ENCODE peak calls at places on chromosomes 5 and 9, in seven cellular contexts. R, X, E, N, T, P and O are unnamed samples.

GRCh38 chr9:136316896-136317676 is 10.3 kb upstream of the GPSM1 start:
- DNase-seq in R (no peak), X (no peak), E (no peak), N (no peak), T (no peak), P (no peak), O (no peak)

GRCh38 chr5:63245271-63245670 is 666.7 kb downstream of the LRRC70 start:
- DNase-seq in R (no peak), X (peak), E (no peak), N (no peak), T (no peak), P (no peak), O (peak)

GRCh38 chr5:96714951-96715451 is 52.8 kb downstream of the CAST start:
- DNase-seq in R (peak), X (peak), E (peak), N (peak), T (peak), P (peak), O (peak)

GRCh38 chr9:80004687-80005086 is 432.9 kb downstream of the TLE4 start:
- DNase-seq in R (no peak), X (peak), E (no peak), N (no peak), T (no peak), P (no peak), O (no peak)

GRCh38 chr5:141757402-141757801 is 75.4 kb upstream of the ARAP3 start:
- DNase-seq in R (no peak), X (peak), E (no peak), N (no peak), T (no peak), P (peak), O (peak)

GRCh38 chr5:172090976-172091547 is 84.6 kb upstream of the FBXW11 start:
- DNase-seq in R (no peak), X (no peak), E (no peak), N (no peak), T (no peak), P (no peak), O (no peak)

GRCh38 chr9:112203536-112203935 is 28.4 kb upstream of the SUSD1 start:
- DNase-seq in R (no peak), X (peak), E (no peak), N (no peak), T (no peak), P (peak), O (peak)

GRCh38 chr9:88697764-88698436 is 162.9 kb downstream of the NXNL2 start:
- DNase-seq in R (no peak), X (no peak), E (no peak), N (no peak), T (peak), P (peak), O (no peak)

GRCh38 chr9:76891279-76891678 is 14.6 kb downstream of the PRUNE2 start:
- DNase-seq in R (no peak), X (no peak), E (no peak), N (no peak), T (no peak), P (no peak), O (no peak)

GRCh38 chr9:128556915-128557634 is 4.7 kb downstream of the SPTAN1 start:
- DNase-seq in R (no peak), X (no peak), E (no peak), N (no peak), T (no peak), P (no peak), O (no peak)

GRCh38 chr5:17187401-17187800 is 30.0 kb upstream of the BASP1 start:
- DNase-seq in R (no peak), X (peak), E (no peak), N (no peak), T (no peak), P (no peak), O (peak)

GRCh38 chr5:17189381-17190036 is 27.9 kb upstream of the BASP1 start:
- DNase-seq in R (peak), X (peak), E (peak), N (peak), T (peak), P (peak), O (peak)

GRCh38 chr5:17192191-17192590 is 25.2 kb upstream of the BASP1 start:
- DNase-seq in R (no peak), X (no peak), E (no peak), N (no peak), T (no peak), P (peak), O (no peak)

GRCh38 chr5:17190242-17190778 is 27.1 kb upstream of the BASP1 start:
- DNase-seq in R (no peak), X (peak), E (no peak), N (no peak), T (peak), P (peak), O (peak)

GRCh38 chr5:17190799-17191391 is 26.5 kb upstream of the BASP1 start:
- DNase-seq in R (no peak), X (no peak), E (no peak), N (no peak), T (no peak), P (peak), O (no peak)
- TF ChIP-seq CTCF in R (no peak), X (no peak), E (no peak), N (no peak), T (no peak), P (no peak), O (no peak)

GRCh38 chr9:92808726-92809451 is 44.3 kb upstream of the BICD2 start:
- DNase-seq in R (peak), X (peak), E (peak), N (peak), T (peak), P (peak), O (peak)
- H3K4me3 ChIP-seq in R (peak), X (no peak), E (no peak), N (no peak), T (peak), P (no peak), O (no peak)

DNA sequence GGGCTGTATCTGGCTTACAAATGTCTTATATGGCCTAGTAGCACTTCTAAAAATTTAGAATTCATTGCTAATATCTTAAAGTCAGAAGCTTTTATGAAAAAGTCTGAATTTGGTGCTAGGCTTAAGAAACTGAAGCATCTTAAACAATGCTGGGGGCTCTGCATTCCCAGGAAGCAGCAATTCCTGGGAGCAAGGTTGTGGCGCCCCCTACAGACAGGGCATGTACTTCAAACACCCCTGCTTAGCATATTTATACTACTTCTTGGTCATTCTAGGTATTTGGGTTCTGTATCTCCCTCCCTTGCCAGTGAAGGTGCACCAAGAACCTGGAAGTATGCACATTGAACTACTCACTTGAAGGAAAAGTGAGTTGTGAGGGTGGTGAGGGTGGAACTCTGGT is 64.6 kb upstream of the GRIA1 start:
- DNase-seq in R (no peak), X (peak), E (no peak), N (no peak), T (peak), P (no peak), O (peak)
- TF ChIP-seq CTCF in R (no peak), X (peak), E (no peak), N (no peak), T (peak), P (no peak), O (peak)

DNA sequence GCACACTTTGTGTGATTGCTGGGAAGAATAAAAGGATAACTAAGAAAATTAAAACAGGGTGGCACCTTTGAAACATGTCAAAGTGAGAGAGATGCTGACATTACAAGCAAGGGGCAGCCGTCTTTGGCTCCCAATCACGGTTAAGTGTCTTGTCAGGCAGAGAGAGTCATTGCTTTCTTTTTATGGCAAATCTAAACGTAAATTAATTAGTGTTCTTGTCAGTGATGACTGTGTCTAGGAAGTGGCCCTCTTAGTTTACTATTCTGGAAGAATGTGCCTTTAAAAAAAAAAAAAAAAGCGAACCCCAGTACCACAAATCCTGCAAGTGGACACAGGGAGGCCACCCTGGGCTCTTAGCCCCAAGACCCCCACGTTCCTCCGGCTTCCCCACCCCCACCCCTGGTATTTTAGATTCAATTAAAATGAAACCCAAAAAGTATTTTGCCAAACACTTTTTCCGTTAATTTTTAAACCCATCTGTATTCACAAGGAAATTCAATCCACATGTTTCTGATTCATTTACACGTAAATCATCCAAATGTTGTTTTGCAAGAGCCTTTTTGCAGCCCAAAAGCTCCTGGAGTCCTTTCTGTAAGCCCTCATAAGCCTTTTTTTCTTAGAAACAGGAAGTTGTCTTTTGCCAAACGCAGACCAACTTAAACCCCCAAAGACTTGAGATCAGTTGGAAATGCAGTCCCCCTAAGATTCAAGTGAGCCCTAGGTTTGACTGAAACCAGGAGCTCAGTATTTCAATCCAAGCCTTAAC is 399.3 kb downstream of the EBF1 start:
- DNase-seq in R (no peak), X (peak), E (no peak), N (no peak), T (peak), P (peak), O (peak)
- H3K4me3 ChIP-seq in R (no peak), X (no peak), E (no peak), N (no peak), T (no peak), P (no peak), O (peak)

GRCh38 chr5:61942462-61943049 is 363.4 kb upstream of the KIF2A start:
- DNase-seq in R (no peak), X (no peak), E (no peak), N (no peak), T (no peak), P (no peak), O (no peak)

GRCh38 chr5:61943718-61944117 is 362.3 kb upstream of the KIF2A start:
- DNase-seq in R (no peak), X (no peak), E (no peak), N (no peak), T (no peak), P (no peak), O (no peak)

DNA sequence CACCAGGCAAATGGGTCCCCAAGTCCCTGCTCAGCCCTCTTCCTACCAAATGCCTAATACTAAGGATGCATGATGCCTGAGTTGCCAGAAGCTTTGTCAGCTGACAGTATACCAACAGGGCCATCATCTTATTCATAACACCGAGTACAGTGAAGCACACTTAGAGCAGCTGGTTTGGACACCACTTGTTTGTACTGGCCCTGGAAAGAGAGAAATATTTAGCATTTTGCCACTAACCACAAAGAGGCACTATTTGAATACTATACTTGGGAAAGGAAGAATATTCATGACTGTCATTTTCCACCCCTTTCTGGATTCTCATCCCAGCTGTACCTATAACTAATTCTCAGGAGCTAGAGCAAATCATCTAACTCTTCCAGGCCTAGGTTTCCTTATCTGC is 364.4 kb upstream of the KIF2A start:
- DNase-seq in R (no peak), X (no peak), E (no peak), N (no peak), T (no peak), P (no peak), O (no peak)
- TF ChIP-seq CTCF in R (no peak), X (no peak), E (no peak), N (no peak), T (no peak), P (no peak), O (no peak)

DNA sequence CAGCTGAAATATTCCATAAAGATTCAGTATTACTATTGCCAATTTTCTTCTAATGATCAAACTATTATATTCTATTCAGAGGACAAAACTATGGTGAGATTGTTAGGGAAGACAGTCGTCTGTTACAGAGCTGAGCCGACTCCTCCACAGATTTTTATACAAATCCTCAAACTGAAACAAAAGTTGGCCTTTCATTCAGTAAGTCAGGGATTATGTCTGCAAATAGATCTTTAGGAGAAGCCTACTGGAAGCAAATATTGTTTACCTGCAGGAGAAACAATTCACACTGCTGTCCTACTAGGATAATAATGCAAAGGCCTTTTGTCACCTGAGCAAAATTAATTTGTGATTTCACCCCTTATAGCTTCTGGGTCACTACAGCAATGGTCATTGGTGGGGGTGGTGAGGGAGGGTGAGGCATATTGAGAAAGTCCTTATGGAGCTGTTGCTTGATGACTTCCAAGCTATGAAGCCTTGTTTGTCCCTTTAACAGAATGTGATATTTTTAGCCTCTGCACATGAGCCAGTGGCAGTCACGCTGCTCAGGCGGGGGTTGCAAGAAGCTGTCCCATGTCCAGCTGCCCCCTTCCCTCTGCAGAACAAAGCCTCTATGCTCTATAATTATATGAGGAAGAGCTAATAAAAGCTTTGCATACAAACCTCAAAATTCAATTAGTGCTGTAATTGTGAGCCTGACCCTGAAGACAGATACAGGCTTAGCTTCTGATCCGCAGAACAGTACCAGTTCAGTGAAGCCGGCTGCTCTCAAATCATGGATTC is 200.5 kb upstream of the KLF9 start:
- DNase-seq in R (no peak), X (no peak), E (peak), N (no peak), T (no peak), P (no peak), O (no peak)
- H3K4me3 ChIP-seq in R (no peak), X (no peak), E (no peak), N (no peak), T (no peak), P (no peak), O (no peak)